ENCODE peak calls at places on chromosomes 5 and 9, in seven cellular contexts. O is fibroblast of the aortic adventitia, W is OCI-LY7, T is endothelial cell, X is lower lobe of right lung, H is heart left ventricle, E is Peyer's patch. V is an unnamed sample.

GRCh38 chr9:112332977-112333638 is at the start of gene PTBP3:
- DNase-seq in H (peak), X (peak), W (peak), E (peak), O (peak), T (peak), V (peak)

GRCh38 chr5:68250662-68251298 is 35.2 kb downstream of the PIK3R1 start:
- DNase-seq in H (no peak), W (no peak), T (no peak), E (no peak), O (no peak), X (no peak), V (no peak)

GRCh38 chr5:87541033-87541432 is 128.3 kb upstream of the CCNH start:
- DNase-seq in X (no peak), O (peak), E (peak), T (peak), W (no peak), H (peak), V (peak)

GRCh38 chr9:87725356-87725899 is 491 bp upstream of the CTSL start:
- DNase-seq in T (no peak), W (no peak), O (no peak), X (no peak), E (no peak), H (peak), V (no peak)

GRCh38 chr5:147081256-147081872 is 153.5 kb upstream of the STK32A start:
- DNase-seq in T (no peak), W (no peak), H (no peak), X (no peak), O (no peak), E (no peak), V (no peak)

GRCh38 chr5:173592050-173592669 is 24.3 kb downstream of the BOD1 start:
- DNase-seq in H (no peak), T (peak), X (no peak), W (peak), E (no peak), O (no peak), V (no peak)

GRCh38 chr5:78627175-78627574 is 21.4 kb downstream of the LHFPL2 start:
- DNase-seq in X (no peak), O (peak), H (no peak), W (no peak), T (no peak), E (no peak), V (no peak)

GRCh38 chr5:133140311-133140710 is 88.5 kb downstream of the HSPA4 start:
- DNase-seq in W (no peak), E (no peak), T (no peak), X (no peak), H (no peak), O (no peak), V (no peak)

GRCh38 chr5:57839447-57839846 is 356.8 kb upstream of the ACTBL2 start:
- DNase-seq in T (no peak), W (no peak), O (no peak), E (no peak), X (no peak), H (no peak), V (no peak)

GRCh38 chr5:179818746-179819295 is 1.9 kb upstream of the SQSTM1 start:
- DNase-seq in X (peak), W (peak), T (peak), O (peak), E (peak), H (peak), V (peak)

GRCh38 chr9:133608382-133608781 is 807 bp downstream of the FAM163B start:
- DNase-seq in W (no peak), O (no peak), H (no peak), E (no peak), X (peak), T (no peak), V (no peak)

GRCh38 chr5:39501403-39501802 is 76.6 kb upstream of the DAB2 start:
- DNase-seq in H (peak), X (no peak), W (no peak), E (no peak), T (no peak), O (peak), V (peak)

GRCh38 chr5:156473271-156473935 is 146.4 kb downstream of the SGCD start:
- DNase-seq in O (peak), X (no peak), W (no peak), T (no peak), H (no peak), E (no peak), V (no peak)

GRCh38 chr5:128304121-128304520 is 220.6 kb downstream of the SLC12A2 start:
- DNase-seq in O (peak), W (no peak), E (no peak), H (no peak), T (no peak), X (no peak), V (no peak)

GRCh38 chr5:1522601-1523479 is 920 bp downstream of the LPCAT1 start:
- DNase-seq in W (peak), T (no peak), O (no peak), H (peak), E (peak), X (peak), V (no peak)

GRCh38 chr9:5586391-5586802 is 42.5 kb upstream of the RIC1 start:
- DNase-seq in T (no peak), E (no peak), H (no peak), O (peak), X (no peak), W (peak), V (no peak)

GRCh38 chr9:109452761-109453160 is 45.3 kb downstream of the PTPN3 start:
- DNase-seq in E (no peak), H (no peak), X (no peak), O (peak), W (no peak), T (no peak), V (no peak)

GRCh38 chr9:71703172-71703872 is 65.0 kb downstream of the CEMIP2 start:
- DNase-seq in E (no peak), X (no peak), W (no peak), T (no peak), H (no peak), O (no peak), V (no peak)

GRCh38 chr5:137822158-137822764 is 45.4 kb upstream of the MYOT start:
- DNase-seq in X (no peak), W (peak), T (peak), E (peak), O (peak), H (no peak), V (no peak)

GRCh38 chr5:90506221-90506620 is 23.2 kb downstream of the LYSMD3 start:
- DNase-seq in O (peak), E (no peak), H (no peak), T (no peak), X (no peak), W (no peak), V (no peak)

GRCh38 chr5:14322437-14323187 is 179.5 kb downstream of the TRIO start:
- DNase-seq in T (no peak), H (no peak), E (no peak), W (no peak), O (no peak), X (no peak), V (no peak)

GRCh38 chr9:117343416-117343815 is 71.4 kb downstream of the ASTN2 start:
- DNase-seq in X (no peak), H (no peak), W (no peak), O (no peak), E (no peak), T (no peak), V (no peak)

GRCh38 chr5:134510970-134511795 is 14.3 kb upstream of the JADE2 start:
- DNase-seq in H (no peak), W (no peak), T (no peak), O (peak), E (no peak), X (no peak), V (no peak)

GRCh38 chr5:142110046-142110531 is 1.5 kb downstream of the NDFIP1 start:
- DNase-seq in T (no peak), E (no peak), H (no peak), W (peak), O (peak), X (no peak), V (no peak)

GRCh38 chr5:5344606-5345005 is 77.9 kb upstream of the ICE1 start:
- DNase-seq in W (no peak), X (no peak), H (no peak), E (no peak), T (no peak), O (no peak), V (no peak)

DNA sequence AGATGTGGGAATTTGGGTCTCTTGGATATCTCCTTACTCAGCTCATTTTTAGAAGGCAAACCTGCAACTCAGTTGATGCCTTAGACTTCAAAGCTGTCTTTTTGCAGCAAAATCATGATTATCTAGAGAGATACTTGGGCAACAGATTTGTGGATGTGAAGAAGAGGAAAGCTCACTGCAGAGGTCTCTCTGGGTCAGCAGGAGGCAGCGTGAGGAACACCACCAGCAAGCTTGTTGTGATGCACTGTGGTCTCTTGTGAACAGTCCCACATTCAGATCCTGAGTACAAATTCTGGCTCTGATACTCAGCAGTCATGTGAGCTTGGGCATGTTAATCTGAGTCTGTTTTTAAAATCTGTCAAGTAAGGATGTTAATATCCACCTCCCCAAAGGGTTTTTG is 26.3 kb upstream of the DMRT3 start:
- DNase-seq in W (no peak), E (no peak), X (no peak), H (no peak), O (no peak), T (no peak), V (no peak)
- TF ChIP-seq CTCF in W (no peak), E (no peak), X (no peak), H (no peak), O (no peak), T (no peak), V (no peak)

DNA sequence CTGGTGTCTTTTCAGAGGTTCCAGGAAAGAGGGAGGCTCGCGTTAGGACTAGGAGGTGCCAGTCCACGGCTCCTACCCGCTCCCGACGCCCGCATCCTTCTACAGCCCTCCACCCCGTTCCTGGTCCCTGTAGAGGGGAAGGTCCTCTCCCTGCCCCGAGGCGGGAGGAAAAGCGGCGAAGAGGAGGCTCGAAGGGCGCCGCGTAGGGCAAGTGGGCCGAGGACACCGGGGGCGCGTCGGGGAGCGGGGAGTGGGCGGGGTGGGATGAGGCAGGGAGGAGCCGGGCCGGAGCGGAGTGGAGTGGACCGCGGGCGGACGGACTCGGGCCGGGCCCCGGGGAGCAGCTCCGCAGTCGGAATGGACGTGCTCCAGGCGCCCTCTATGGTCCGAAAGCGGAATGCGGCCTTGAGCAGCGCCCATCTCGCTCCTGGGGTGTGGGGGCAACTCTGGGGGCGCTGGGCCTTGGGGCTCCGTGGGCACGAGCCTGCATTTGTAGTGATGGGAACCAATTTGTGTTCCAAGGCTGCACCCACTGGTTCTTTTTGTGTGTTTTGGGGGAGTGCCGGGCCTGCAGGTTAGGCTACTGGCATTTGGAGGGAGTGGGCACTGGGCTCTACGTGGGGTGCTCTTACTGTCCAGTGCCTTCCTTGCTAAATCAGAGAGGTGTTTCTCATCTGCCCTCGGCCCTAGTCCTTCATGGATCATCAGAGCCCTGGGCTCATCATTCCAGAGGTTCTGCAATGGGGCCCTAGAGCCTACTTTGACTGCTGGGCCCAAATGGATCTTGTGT is 7.3 kb downstream of the IRX1 start:
- DNase-seq in O (no peak), T (peak), W (no peak), X (peak), E (no peak), H (peak), V (no peak)
- TF ChIP-seq CTCF in O (no peak), T (peak), W (no peak), X (peak), E (peak), H (peak), V (no peak)

GRCh38 chr5:107515521-107515920 is 155.2 kb downstream of the EFNA5 start:
- DNase-seq in X (no peak), W (no peak), H (no peak), O (no peak), T (no peak), E (no peak), V (no peak)

GRCh38 chr5:107518219-107519015 is 152.3 kb downstream of the EFNA5 start:
- DNase-seq in T (no peak), E (no peak), O (no peak), X (no peak), H (no peak), W (peak), V (no peak)

GRCh38 chr5:107514305-107514704 is 156.4 kb downstream of the EFNA5 start:
- DNase-seq in O (no peak), H (no peak), T (no peak), E (no peak), X (no peak), W (peak), V (no peak)

GRCh38 chr5:107517185-107517868 is 153.4 kb downstream of the EFNA5 start:
- DNase-seq in H (no peak), W (peak), T (no peak), O (no peak), X (no peak), E (no peak), V (no peak)

GRCh38 chr5:107516452-107517184 is 154.1 kb downstream of the EFNA5 start:
- DNase-seq in W (no peak), H (no peak), E (no peak), T (no peak), X (no peak), O (peak), V (no peak)
- TF ChIP-seq CTCF in W (no peak), H (no peak), E (no peak), T (no peak), X (no peak), O (no peak), V (no peak)

GRCh38 chr5:101590384-101590783 is 687.3 kb upstream of the ST8SIA4 start:
- DNase-seq in O (no peak), E (no peak), H (no peak), T (no peak), W (peak), X (no peak), V (no peak)
- TF ChIP-seq CTCF in O (no peak), E (peak), H (no peak), T (peak), W (peak), X (peak), V (no peak)

DNA sequence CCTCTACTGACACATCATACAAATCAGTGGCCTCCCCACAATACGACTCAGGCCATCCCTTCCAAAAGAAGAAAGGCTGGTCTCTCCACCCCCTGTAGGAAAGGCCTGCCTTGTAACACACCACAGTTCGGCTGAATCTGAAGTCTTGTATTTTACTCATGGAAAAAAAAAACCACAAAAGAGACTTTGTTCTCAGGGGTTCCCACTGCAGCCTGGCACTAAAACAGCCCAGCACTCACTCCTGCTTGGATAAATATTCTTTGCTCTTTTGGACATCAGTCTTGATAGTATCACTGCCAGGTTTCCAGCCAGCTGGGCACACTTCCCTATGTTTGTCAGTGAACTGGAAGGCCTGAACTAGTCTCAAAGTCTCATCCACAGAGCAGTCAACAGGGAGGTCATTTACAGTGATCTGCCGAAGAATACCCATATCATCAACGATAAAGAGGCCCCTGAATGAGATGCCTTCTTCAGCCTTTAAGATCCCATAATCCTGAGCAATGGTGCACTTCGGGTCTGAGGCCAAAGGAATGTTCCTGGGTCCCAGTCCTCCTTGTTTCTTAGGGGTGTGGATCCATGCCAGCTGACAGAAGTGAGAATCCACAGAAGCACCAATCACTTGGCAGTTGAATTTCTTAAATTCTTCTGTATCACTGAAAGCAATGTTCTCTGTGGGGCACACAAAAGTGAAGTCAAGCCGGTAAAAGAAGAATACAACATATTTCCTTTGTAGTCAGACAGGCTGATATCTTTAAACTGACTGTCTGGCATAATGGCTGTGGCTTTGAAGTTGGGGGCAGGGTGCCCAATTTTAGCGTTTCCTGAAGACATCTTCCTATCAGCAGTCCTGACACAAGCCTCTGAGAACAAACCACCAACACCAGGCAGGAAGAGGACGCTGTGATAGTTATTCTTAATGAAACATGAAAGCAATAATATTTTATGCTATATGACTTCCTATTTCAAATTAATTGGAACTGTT is 198.1 kb downstream of the LURAP1L start:
- DNase-seq in X (no peak), T (no peak), E (no peak), H (no peak), O (peak), W (no peak), V (no peak)
- TF ChIP-seq CTCF in X (no peak), T (no peak), E (no peak), H (no peak), O (no peak), W (no peak), V (no peak)

GRCh38 chr5:171606414-171607024 is 179.1 kb upstream of the SMIM23 start:
- DNase-seq in X (no peak), E (no peak), O (peak), W (peak), H (no peak), T (no peak), V (no peak)
- TF ChIP-seq CTCF in X (no peak), E (peak), O (peak), W (peak), H (peak), T (peak), V (no peak)

GRCh38 chr9:10026585-10026984 is 586.2 kb downstream of the PTPRD start:
- DNase-seq in X (no peak), O (no peak), H (no peak), W (no peak), E (no peak), T (no peak), V (no peak)
- TF ChIP-seq CTCF in X (no peak), O (no peak), H (no peak), W (peak), E (no peak), T (no peak), V (no peak)

DNA sequence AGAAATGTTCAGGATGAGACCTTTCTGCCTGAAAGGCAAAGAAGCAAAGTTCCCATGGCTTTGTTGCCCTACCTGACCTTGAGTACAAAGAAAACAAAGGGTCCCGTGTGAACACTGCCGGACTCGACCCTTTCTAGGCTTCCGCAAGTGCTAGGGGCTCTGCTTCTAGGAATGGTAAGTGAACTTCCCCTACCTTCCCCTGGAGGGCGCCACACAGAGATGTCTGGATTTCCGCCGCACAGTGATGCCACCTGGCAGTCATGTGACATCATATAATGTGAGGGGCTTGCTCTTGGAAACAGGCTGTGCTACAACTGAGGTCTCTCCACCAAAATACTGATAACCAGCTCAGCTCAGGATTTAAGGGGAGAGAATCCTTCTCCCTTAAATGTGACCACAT is 56.6 kb downstream of the HSD17B3 start:
- DNase-seq in T (no peak), W (peak), E (no peak), O (no peak), X (no peak), H (no peak), V (no peak)
- TF ChIP-seq CTCF in T (peak), W (peak), E (no peak), O (no peak), X (no peak), H (no peak), V (no peak)

GRCh38 chr9:130084337-130084736 is 30.6 kb downstream of the GPR107 start:
- DNase-seq in X (no peak), E (no peak), W (no peak), H (no peak), O (no peak), T (no peak), V (no peak)

GRCh38 chr9:130073373-130073772 is 19.7 kb downstream of the GPR107 start:
- DNase-seq in E (no peak), W (no peak), T (peak), X (no peak), H (no peak), O (peak), V (no peak)

GRCh38 chr9:130074391-130075115 is 20.8 kb downstream of the GPR107 start:
- DNase-seq in W (no peak), H (no peak), O (no peak), E (no peak), X (no peak), T (no peak), V (no peak)

GRCh38 chr9:130072515-130073235 is 19.0 kb downstream of the GPR107 start:
- DNase-seq in X (no peak), T (no peak), E (no peak), H (no peak), W (no peak), O (no peak), V (no peak)

GRCh38 chr9:130078547-130078946 is 24.8 kb downstream of the GPR107 start:
- DNase-seq in T (no peak), O (no peak), E (no peak), W (no peak), H (no peak), X (no peak), V (no peak)
- TF ChIP-seq CTCF in T (no peak), O (no peak), E (no peak), W (no peak), H (no peak), X (no peak), V (no peak)

V was measured in omental fat pad.